ENCODE peak calls at places on chromosomes 4 and X, in ten cellular contexts. I is body of pancreas; N is AG08395; H is right cardiac atrium; O is stimulated activated CD4-positive, alpha-beta T cell treated with anti-CD3 and anti-CD28 coated beads, Interleukin-4, amount 100 ng/mL, for 1 hour; F is AG08396; W is MM.1S; G is head of caudate nucleus; T is H9; B is fibroblast of the conjunctiva. A is an unnamed sample.

GRCh38 chr4:76611164-76611563 is 176.1 kb downstream of the SHROOM3 start:
- DNase-seq in G (no peak), W (no peak), H (no peak), N (no peak), T (no peak), B (no peak), O (no peak), I (no peak), F (peak), A (peak)

GRCh38 chr4:92121099-92121498 is 182.7 kb upstream of the GRID2 start:
- DNase-seq in B (peak), H (no peak), G (no peak), F (no peak), T (no peak), O (no peak), W (peak), I (peak), N (no peak), A (peak)

GRCh38 chr4:15455290-15455689 is 14.4 kb upstream of the CC2D2A start:
- DNase-seq in G (no peak), W (no peak), B (peak), H (peak), F (peak), T (no peak), O (no peak), I (peak), N (peak), A (no peak)

GRCh38 chr4:57065730-57066482 is 44.3 kb downstream of the IGFBP7 start:
- DNase-seq in H (no peak), G (no peak), N (no peak), B (no peak), W (no peak), I (no peak), F (no peak), O (no peak), T (no peak), A (no peak)

GRCh38 chr4:96504386-96504785 is 664.5 kb downstream of the PDHA2 start:
- DNase-seq in H (no peak), B (no peak), I (no peak), W (no peak), G (no peak), N (no peak), F (no peak), O (no peak), T (no peak), A (no peak)

GRCh38 chr4:3388461-3389185 is 53.1 kb upstream of the HGFAC start:
- DNase-seq in T (no peak), B (no peak), F (peak), O (no peak), H (no peak), G (no peak), W (no peak), N (peak), I (peak), A (peak)

GRCh38 chrX:15471016-15471415 is 22.1 kb downstream of the PIR start:
- DNase-seq in I (peak), W (peak), N (peak), F (peak), T (peak), B (peak), H (peak), G (peak), O (peak), A (peak)

GRCh38 chr4:186881521-186882220 is 158.0 kb upstream of the FAT1 start:
- DNase-seq in G (no peak), O (no peak), W (no peak), B (no peak), I (no peak), F (peak), T (no peak), N (peak), H (no peak), A (no peak)

A was measured in MG63.